ENCODE peak calls at places on chromosomes 11 and 22, in seven cellular contexts. E is IMR-90, O is uterus, X is Peyer's patch, J is adrenal gland, V is A549, H is tibial nerve. F is an unnamed sample. For H3K4me1, the result is how much of the 10 kb centered on the place peaks cover.

GRCh38 chr11:134126197-134126822 is 57.4 kb downstream of the JAM3 start:
- DNase-seq in E (peak), O (no peak), X (no peak), J (peak), V (no peak), H (no peak), F (no peak)

GRCh38 chr11:70364745-70365535 is 33.4 kb upstream of the CTTN start:
- DNase-seq in E (no peak), O (no peak), X (no peak), J (no peak), V (no peak), H (no peak), F (no peak)

GRCh38 chr11:84322211-84322610 is 1036.0 kb upstream of the CCDC90B start:
- DNase-seq in E (no peak), O (no peak), X (no peak), J (no peak), V (no peak), H (no peak), F (no peak)

GRCh38 chr11:131766637-131767036 is 396.2 kb downstream of the NTM start:
- DNase-seq in E (no peak), O (no peak), X (no peak), J (no peak), V (no peak), H (no peak), F (no peak)

GRCh38 chr11:22711212-22711770 is 44.9 kb downstream of the GAS2 start:
- DNase-seq in E (no peak), O (no peak), X (no peak), J (no peak), V (no peak), H (no peak), F (no peak)

GRCh38 chr11:12723410-12724297 is 49.4 kb downstream of the TEAD1 start:
- DNase-seq in E (peak), O (no peak), X (no peak), J (no peak), V (peak), H (no peak), F (no peak)

GRCh38 chr11:66868726-66869291 is 11.9 kb downstream of the LRFN4 start:
- DNase-seq in E (no peak), O (no peak), X (peak), J (no peak), V (peak), H (no peak), F (peak)

GRCh38 chr11:86551286-86551685 is 121.1 kb downstream of the ME3 start:
- DNase-seq in E (peak), O (no peak), X (no peak), J (peak), V (peak), H (no peak), F (no peak)

GRCh38 chr11:130103296-130103814 is 33.7 kb downstream of the APLP2 start:
- DNase-seq in E (peak), O (no peak), X (no peak), J (no peak), V (no peak), H (no peak), F (no peak)

GRCh38 chr11:69274531-69275016 is 19.4 kb upstream of the MYEOV start:
- DNase-seq in E (no peak), O (no peak), X (no peak), J (no peak), V (no peak), H (no peak), F (peak)

GRCh38 chr22:46145361-46145851 is 4.9 kb upstream of the PPARA start:
- DNase-seq in E (no peak), O (peak), X (no peak), J (no peak), V (no peak), H (no peak), F (no peak)

GRCh38 chr11:363948-364761 is 5.1 kb upstream of the B4GALNT4 start:
- DNase-seq in E (no peak), O (peak), X (peak), J (peak), V (peak), H (no peak), F (peak)

GRCh38 chr11:124970925-124971324 is 16.9 kb downstream of the CCDC15 start:
- DNase-seq in E (peak), O (no peak), X (no peak), J (peak), V (no peak), H (no peak), F (no peak)

GRCh38 chr11:12800032-12800671 is 125.9 kb downstream of the TEAD1 start:
- DNase-seq in E (peak), O (no peak), X (no peak), J (no peak), V (peak), H (no peak), F (peak)

GRCh38 chr22:31192513-31192912 is 19.6 kb upstream of the LIMK2 start:
- DNase-seq in E (peak), O (no peak), X (no peak), J (no peak), V (no peak), H (no peak), F (no peak)

GRCh38 chr11:80758787-80759186 is 1318.0 kb upstream of the TENM4 start:
- DNase-seq in E (no peak), O (no peak), X (no peak), J (no peak), V (no peak), H (no peak), F (no peak)

GRCh38 chr22:35551549-35552177 is 11.0 kb downstream of the RASD2 start:
- DNase-seq in E (no peak), O (no peak), X (no peak), J (no peak), V (no peak), H (no peak), F (peak)

GRCh38 chr11:114172871-114173444 is 113.4 kb downstream of the ZBTB16 start:
- DNase-seq in E (no peak), O (no peak), X (no peak), J (no peak), V (no peak), H (no peak), F (no peak)

GRCh38 chr11:133896642-133897330 is 51.5 kb upstream of the SPATA19 start:
- DNase-seq in E (no peak), O (no peak), X (no peak), J (no peak), V (no peak), H (no peak), F (no peak)

GRCh38 chr11:35012467-35013191 is 96.2 kb downstream of the PDHX start:
- DNase-seq in E (no peak), O (no peak), X (no peak), J (no peak), V (no peak), H (no peak), F (no peak)

GRCh38 chr11:114059984-114060401 is 482 bp downstream of the ZBTB16 start:
- DNase-seq in E (no peak), O (no peak), X (peak), J (peak), V (no peak), H (no peak), F (no peak)

GRCh38 chr22:35824256-35824655 is 106.6 kb downstream of the APOL5 start:
- DNase-seq in E (no peak), O (no peak), X (no peak), J (no peak), V (no peak), H (no peak), F (no peak)

GRCh38 chr11:1479006-1479677 is 7.4 kb downstream of the MOB2 start:
- DNase-seq in E (no peak), O (peak), X (no peak), J (no peak), V (no peak), H (no peak), F (peak)

GRCh38 chr11:73366265-73366610 is 10.0 kb upstream of the RELT start:
- DNase-seq in E (no peak), O (no peak), X (no peak), J (no peak), V (no peak), H (no peak), F (no peak)

GRCh38 chr22:28029201-28029948 is 110.3 kb upstream of the PITPNB start:
- DNase-seq in E (peak), O (no peak), X (no peak), J (peak), V (no peak), H (no peak), F (no peak)

GRCh38 chr11:12705874-12706273 is 31.7 kb downstream of the TEAD1 start:
- DNase-seq in E (no peak), O (no peak), X (no peak), J (no peak), V (no peak), H (no peak), F (no peak)

GRCh38 chr11:11519184-11519583 is 102.6 kb downstream of the GALNT18 start:
- DNase-seq in E (no peak), O (no peak), X (no peak), J (no peak), V (no peak), H (no peak), F (no peak)

GRCh38 chr22:41979423-41980250 is 10.4 kb downstream of the SEPTIN3 start:
- DNase-seq in E (no peak), O (no peak), X (no peak), J (no peak), V (no peak), H (no peak), F (no peak)

GRCh38 chr11:103671143-103671651 is 365.2 kb upstream of the DDI1 start:
- DNase-seq in E (no peak), O (no peak), X (no peak), J (no peak), V (no peak), H (no peak), F (no peak)

GRCh38 chr11:63999349-64000025 is 13.2 kb downstream of the OTUB1 start:
- DNase-seq in E (no peak), O (peak), X (peak), J (no peak), V (no peak), H (no peak), F (no peak)

GRCh38 chr11:61384271-61385242 is 7.8 kb upstream of the TMEM216 start:
- DNase-seq in E (peak), O (no peak), X (no peak), J (peak), V (no peak), H (no peak), F (no peak)

GRCh38 chr11:18594999-18595749 is 4.4 kb upstream of the MISFA start:
- DNase-seq in E (peak), O (no peak), X (no peak), J (no peak), V (no peak), H (no peak), F (no peak)

GRCh38 chr11:2911088-2912037 is 17.9 kb downstream of the PHLDA2 start:
- DNase-seq in E (no peak), O (no peak), X (no peak), J (no peak), V (no peak), H (no peak), F (no peak)

GRCh38 chr11:10005955-10006525 is 288.0 kb downstream of the SBF2 start:
- DNase-seq in E (no peak), O (no peak), X (no peak), J (peak), V (no peak), H (no peak), F (no peak)

GRCh38 chr22:24401824-24402434 is 25.5 kb upstream of the ADORA2A start:
- DNase-seq in E (no peak), O (no peak), X (no peak), J (no peak), V (no peak), H (no peak), F (no peak)
- H3K4me1 ChIP-seq in E (under half), O (under half), X (under half), J (under half), V (under half), H (under half), F (under half)

DNA sequence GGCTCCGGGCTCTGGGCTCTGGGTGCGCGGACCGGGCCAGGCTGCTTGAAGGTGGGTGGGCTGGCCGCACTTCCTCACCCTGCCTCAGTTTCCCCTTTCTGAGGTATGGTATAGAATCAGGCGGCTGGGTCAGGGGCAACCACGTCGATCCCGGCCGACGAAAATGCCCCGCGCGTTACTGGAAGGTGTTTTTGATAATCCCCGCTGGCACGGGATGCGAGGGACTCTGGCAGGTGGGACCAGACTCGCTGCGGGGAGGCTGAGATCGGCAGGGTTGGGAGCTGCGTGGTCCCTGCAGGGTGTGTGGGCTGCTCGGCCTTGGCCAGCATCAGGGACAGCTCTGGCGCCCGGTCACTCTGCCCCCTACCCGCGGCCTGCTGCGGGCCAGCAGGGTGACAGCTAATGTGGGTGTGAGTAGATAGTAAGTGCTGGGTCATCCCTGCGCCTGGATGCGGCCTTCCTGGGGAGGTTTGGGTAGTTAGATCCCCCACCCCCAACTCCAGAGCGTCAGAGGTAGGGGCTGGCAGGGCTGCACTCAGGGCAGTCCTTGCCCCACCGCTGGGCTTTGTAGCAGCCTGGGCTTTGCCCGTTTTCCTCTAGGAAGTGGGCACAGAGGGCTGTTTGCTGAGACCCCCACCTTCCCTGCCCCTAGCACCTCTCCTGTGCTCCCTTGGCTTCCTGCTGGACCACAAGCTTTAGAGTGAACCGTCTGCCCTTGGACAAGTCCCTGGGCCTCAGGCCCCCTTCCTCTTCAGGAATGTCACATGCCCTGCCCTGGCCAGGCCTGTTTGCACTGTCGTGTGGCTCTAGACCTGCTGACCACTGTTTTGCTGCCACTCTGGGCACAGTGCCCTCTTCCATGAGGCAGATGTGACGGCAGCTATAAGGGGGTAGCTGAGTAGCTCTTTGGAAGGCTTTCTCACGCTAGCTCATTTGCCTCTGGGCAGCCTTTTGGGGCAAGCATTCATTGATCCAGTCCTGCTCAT is 579 bp downstream of the TANGO2 start:
- DNase-seq in E (peak), O (no peak), X (peak), J (peak), V (no peak), H (no peak), F (no peak)
- TF ChIP-seq POLR2A in E (no peak), O (no peak), X (no peak), J (peak), V (no peak), H (no peak), F (no peak)

GRCh38 chr11:123305601-123306000 is 110.6 kb upstream of the CLMP start:
- DNase-seq in E (no peak), O (no peak), X (no peak), J (no peak), V (no peak), H (no peak), F (no peak)
- H3K4me1 ChIP-seq in E (under half), O (under half), X (under half), J (under half), V (under half), H (under half), F (under half)

GRCh38 chr11:108467091-108467823 is at the start of gene C11orf65:
- DNase-seq in E (peak), O (peak), X (peak), J (peak), V (peak), H (peak), F (peak)
- TF ChIP-seq POLR2A in E (peak), O (peak), X (peak), J (peak), V (peak), H (peak), F (peak)

F was measured in upper lobe of left lung.